ENCODE peak calls at places on chromosomes 12 and 14, in four cellular contexts. N is NCI-H446, L is bronchial epithelial cell, A is amniotic stem cell. X is an unnamed sample.

GRCh38 chr14:24143511-24143910 is 2.1 kb upstream of the EMC9 start:
- DNase-seq in L (no peak), N (no peak), A (no peak), X (no peak)

GRCh38 chr14:80419769-80420168 is 208.5 kb upstream of the DIO2 start:
- DNase-seq in L (no peak), A (no peak), N (no peak), X (no peak)

GRCh38 chr12:43937947-43938346 is 102.1 kb downstream of the TMEM117 start:
- DNase-seq in N (no peak), L (peak), A (no peak), X (no peak)

GRCh38 chr14:24067133-24068082 is 4.0 kb upstream of the CPNE6 start:
- DNase-seq in L (no peak), A (no peak), N (no peak), X (peak)

GRCh38 chr14:64500088-64500487 is 3.5 kb downstream of the ZBTB25 start:
- DNase-seq in N (no peak), L (no peak), A (no peak), X (no peak)

GRCh38 chr12:105228494-105228893 is 7.5 kb downstream of the APPL2 start:
- DNase-seq in A (peak), N (no peak), L (peak), X (no peak)

GRCh38 chr14:24458736-24459135 is 16.2 kb upstream of the SDR39U1 start:
- DNase-seq in L (no peak), A (no peak), N (no peak), X (no peak)

GRCh38 chr12:58082996-58083395 is 141.6 kb downstream of the ATP23 start:
- DNase-seq in N (no peak), L (no peak), A (no peak), X (no peak)

GRCh38 chr14:58904771-58905170 is 267.0 kb downstream of the DACT1 start:
- DNase-seq in N (no peak), L (no peak), A (peak), X (no peak)

GRCh38 chr12:102824218-102824835 is 92.7 kb downstream of the PAH start:
- DNase-seq in A (no peak), N (no peak), L (peak), X (no peak)

GRCh38 chr14:66045572-66046021 is 440.6 kb upstream of the CCDC196 start:
- DNase-seq in L (peak), A (no peak), N (no peak), X (no peak)

GRCh38 chr14:102560436-102561261 is 31.8 kb upstream of the RCOR1 start:
- DNase-seq in L (no peak), A (no peak), N (no peak), X (no peak)

GRCh38 chr12:124568431-124569374 is 1.3 kb upstream of the NCOR2 start:
- DNase-seq in N (peak), A (peak), L (peak), X (no peak)

GRCh38 chr14:72590577-72590976 is 303.3 kb downstream of the DPF3 start:
- DNase-seq in N (no peak), A (no peak), L (no peak), X (no peak)

GRCh38 chr12:103128862-103129501 is 171.5 kb downstream of the ASCL1 start:
- DNase-seq in N (no peak), L (no peak), A (no peak), X (no peak)

GRCh38 chr12:124782132-124782531 is 81.5 kb downstream of the SCARB1 start:
- DNase-seq in L (no peak), N (no peak), A (no peak), X (no peak)

GRCh38 chr12:613996-614726 is 49.1 kb downstream of the NINJ2 start:
- DNase-seq in N (peak), A (no peak), L (no peak), X (no peak)

GRCh38 chr14:105442125-105442524 is 22.5 kb downstream of the MTA1 start:
- DNase-seq in L (no peak), N (no peak), A (no peak), X (no peak)

GRCh38 chr14:39025250-39025809 is 77.7 kb downstream of the SEC23A start:
- DNase-seq in N (no peak), L (no peak), A (no peak), X (no peak)

GRCh38 chr12:132711169-132711843 is 664 bp downstream of the PGAM5 start:
- DNase-seq in A (no peak), N (no peak), L (no peak), X (no peak)

GRCh38 chr12:64781374-64782029 is 22.3 kb upstream of the GNS start:
- DNase-seq in A (no peak), N (no peak), L (no peak), X (no peak)

GRCh38 chr12:118503476-118503875 is 127.1 kb downstream of the SUDS3 start:
- DNase-seq in N (no peak), L (no peak), A (no peak), X (no peak)

GRCh38 chr12:14369322-14369721 is 3.8 kb downstream of the ATF7IP start:
- DNase-seq in L (no peak), A (no peak), N (no peak), X (no peak)

GRCh38 chr14:60856113-60856512 is 121.6 kb downstream of the MNAT1 start:
- DNase-seq in L (no peak), A (no peak), N (no peak), X (no peak)

GRCh38 chr12:79451988-79452387 is 238.8 kb downstream of the PAWR start:
- DNase-seq in L (peak), N (peak), A (peak), X (peak)

X was measured in RWPE2.